ENCODE peak calls at places on chromosome 21, in four cellular contexts. J is GM12878, Z is HepG2, V is K562. F is an unnamed sample.

GRCh38 chr21:14306143-14306907 is 76.6 kb downstream of the HSPA13 start:
- DNase-seq in J (no peak), Z (no peak), V (peak), F (no peak)

GRCh38 chr21:39579734-39580332 is 32.9 kb upstream of the B3GALT5 start:
- DNase-seq in J (no peak), Z (no peak), V (no peak), F (no peak)

GRCh38 chr21:26374817-26375216 is 198.3 kb downstream of the CYYR1 start:
- DNase-seq in J (no peak), Z (no peak), V (no peak), F (no peak)

GRCh38 chr21:34801519-34802132 is 132.8 kb downstream of the CLIC6 start:
- DNase-seq in J (no peak), Z (no peak), V (peak), F (no peak)

GRCh38 chr21:26883768-26884167 is 38.6 kb upstream of the ADAMTS1 start:
- DNase-seq in J (no peak), Z (no peak), V (no peak), F (no peak)

GRCh38 chr21:33268736-33269441 is 2.7 kb downstream of the IL10RB start:
- DNase-seq in J (peak), Z (peak), V (no peak), F (no peak)

GRCh38 chr21:37631319-37632117 is 264.9 kb downstream of the DYRK1A start:
- DNase-seq in J (peak), Z (no peak), V (no peak), F (no peak)

GRCh38 chr21:33025106-33025470 is 647 bp upstream of the OLIG2 start:
- DNase-seq in J (no peak), Z (no peak), V (no peak), F (peak)

GRCh38 chr21:33019885-33020557 is 5.7 kb upstream of the OLIG2 start:
- DNase-seq in J (no peak), Z (no peak), V (no peak), F (no peak)

GRCh38 chr21:37921091-37921490 is 4.8 kb upstream of the KCNJ6 start:
- DNase-seq in J (no peak), Z (no peak), V (no peak), F (no peak)

GRCh38 chr21:46000731-46001641 is 19.4 kb downstream of the COL6A1 start:
- DNase-seq in J (no peak), Z (no peak), V (no peak), F (no peak)

GRCh38 chr21:29187939-29188338 is 57.5 kb downstream of the MAP3K7CL start:
- DNase-seq in J (no peak), Z (peak), V (no peak), F (no peak)

GRCh38 chr21:28283652-28284490 is 708.8 kb downstream of the LTN1 start:
- DNase-seq in J (no peak), Z (peak), V (no peak), F (no peak)

GRCh38 chr21:38531610-38532009 is 33.3 kb upstream of the ERG start:
- DNase-seq in J (no peak), Z (no peak), V (no peak), F (no peak)

GRCh38 chr21:38869946-38870345 is 64.2 kb downstream of the ETS2 start:
- DNase-seq in J (no peak), Z (peak), V (no peak), F (peak)

GRCh38 chr21:45075606-45076244 is 1.3 kb downstream of the ADARB1 start:
- DNase-seq in J (no peak), Z (no peak), V (no peak), F (no peak)

GRCh38 chr21:37871121-37871862 is 45.0 kb downstream of the KCNJ6 start:
- DNase-seq in J (no peak), Z (no peak), V (no peak), F (no peak)

GRCh38 chr21:37264808-37265207 is 2.3 kb downstream of the VPS26C start:
- DNase-seq in J (no peak), Z (no peak), V (peak), F (no peak)

GRCh38 chr21:33993286-33994231 is 78.0 kb upstream of the ATP5PO start:
- DNase-seq in J (no peak), Z (no peak), V (no peak), F (no peak)

GRCh38 chr21:45253180-45253579 is 34.5 kb downstream of the POFUT2 start:
- DNase-seq in J (no peak), Z (no peak), V (no peak), F (no peak)

GRCh38 chr21:46557919-46558392 is 46.9 kb downstream of the S100B start:
- DNase-seq in J (no peak), Z (no peak), V (no peak), F (no peak)

GRCh38 chr21:16304700-16305099 is 574.9 kb downstream of the USP25 start:
- DNase-seq in J (no peak), Z (no peak), V (no peak), F (no peak)

GRCh38 chr21:38806942-38807284 is 1.2 kb downstream of the ETS2 start:
- DNase-seq in J (no peak), Z (no peak), V (peak), F (no peak)

GRCh38 chr21:46509760-46510159 is 51.1 kb downstream of the DIP2A start:
- DNase-seq in J (no peak), Z (peak), V (no peak), F (no peak)

GRCh38 chr21:36135391-36136094 is 664 bp downstream of the CBR3 start:
- DNase-seq in J (no peak), Z (no peak), V (no peak), F (peak)

GRCh38 chr21:42555756-42556438 is 42.2 kb downstream of the SLC37A1 start:
- DNase-seq in J (no peak), Z (no peak), V (no peak), F (no peak)

GRCh38 chr21:24941316-24942185 is 665.7 kb downstream of the MRPL39 start:
- DNase-seq in J (no peak), Z (no peak), V (no peak), F (no peak)

GRCh38 chr21:45294509-45295291 is 7.0 kb upstream of the POFUT2 start:
- DNase-seq in J (no peak), Z (no peak), V (peak), F (peak)

GRCh38 chr21:45386336-45386727 is 18.6 kb upstream of the COL18A1 start:
- DNase-seq in J (no peak), Z (no peak), V (no peak), F (no peak)

GRCh38 chr21:42286416-42286815 is 28.8 kb downstream of the TFF3 start:
- DNase-seq in J (no peak), Z (no peak), V (no peak), F (no peak)

GRCh38 chr21:36859744-36860501 is 106.5 kb downstream of the HLCS start:
- DNase-seq in J (no peak), Z (peak), V (peak), F (peak)

GRCh38 chr21:37866027-37866426 is 50.2 kb downstream of the KCNJ6 start:
- DNase-seq in J (no peak), Z (no peak), V (no peak), F (no peak)

DNA sequence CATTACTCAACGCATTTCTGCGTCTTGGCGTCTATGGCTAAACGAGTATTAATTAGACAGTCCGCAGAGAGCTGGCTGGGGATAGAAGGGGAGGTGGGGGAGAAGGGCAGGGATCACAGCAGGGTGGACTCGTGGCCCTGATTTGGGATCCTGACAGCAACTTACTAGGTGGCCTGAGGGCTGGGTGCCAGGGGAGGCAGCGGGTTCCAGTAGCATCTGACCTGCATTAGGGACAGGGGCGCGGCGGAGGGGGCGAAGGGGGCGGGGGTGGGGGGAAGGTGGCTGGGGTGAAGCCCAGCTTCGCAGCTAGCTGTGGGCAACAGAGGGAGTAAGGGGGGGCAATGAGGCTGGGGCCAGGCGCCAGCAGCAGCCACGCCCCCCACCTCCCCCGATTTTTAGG is 1.0 kb upstream of the BACE2 start:
- DNase-seq in J (no peak), Z (no peak), V (no peak), F (no peak)
- TF ChIP-seq SP1 in J (no peak), Z (no peak), V (no peak), F (no peak)

GRCh38 chr21:43866659-43867331 is 1.8 kb downstream of the AGPAT3 start:
- DNase-seq in J (peak), Z (peak), V (peak), F (no peak)
- TF ChIP-seq BHLHE40 in J (peak), Z (peak), V (no peak), F (no peak)

GRCh38 chr21:18369115-18369514 is 34.5 kb downstream of the TMPRSS15 start:
- DNase-seq in J (no peak), Z (peak), V (no peak), F (peak)

GRCh38 chr21:18370292-18370691 is 33.3 kb downstream of the TMPRSS15 start:
- DNase-seq in J (no peak), Z (no peak), V (no peak), F (no peak)

GRCh38 chr21:18373631-18374030 is 30.0 kb downstream of the TMPRSS15 start:
- DNase-seq in J (no peak), Z (no peak), V (no peak), F (no peak)

DNA sequence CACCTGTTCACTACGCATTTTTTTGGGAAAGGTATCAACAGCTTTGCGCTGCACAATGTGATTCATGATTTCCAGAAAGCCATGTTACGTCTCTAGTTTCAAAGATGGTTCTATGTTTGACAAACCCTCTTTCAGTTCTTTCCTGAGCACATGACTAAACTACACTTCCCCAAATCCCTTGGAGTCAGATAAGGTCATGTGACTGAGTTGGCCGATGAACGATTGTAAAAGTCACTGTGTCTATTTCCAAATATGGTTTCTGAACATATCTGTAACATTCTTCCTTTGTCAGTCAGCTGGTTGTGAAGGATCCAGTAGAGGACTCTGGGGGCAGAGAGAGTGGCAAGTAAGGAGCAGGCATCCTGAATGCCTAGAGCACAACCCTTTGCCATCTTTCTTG is 35.4 kb downstream of the TMPRSS15 start:
- DNase-seq in J (no peak), Z (no peak), V (no peak), F (no peak)
- TF ChIP-seq FOXM1 in J (no peak), Z (no peak), V (no peak), F (no peak)

GRCh38 chr21:31343680-31344480 is at the start of gene TIAM1:
- DNase-seq in J (no peak), Z (no peak), V (no peak), F (peak)
- TF ChIP-seq SP1 in J (no peak), Z (no peak), V (no peak), F (no peak)

DNA sequence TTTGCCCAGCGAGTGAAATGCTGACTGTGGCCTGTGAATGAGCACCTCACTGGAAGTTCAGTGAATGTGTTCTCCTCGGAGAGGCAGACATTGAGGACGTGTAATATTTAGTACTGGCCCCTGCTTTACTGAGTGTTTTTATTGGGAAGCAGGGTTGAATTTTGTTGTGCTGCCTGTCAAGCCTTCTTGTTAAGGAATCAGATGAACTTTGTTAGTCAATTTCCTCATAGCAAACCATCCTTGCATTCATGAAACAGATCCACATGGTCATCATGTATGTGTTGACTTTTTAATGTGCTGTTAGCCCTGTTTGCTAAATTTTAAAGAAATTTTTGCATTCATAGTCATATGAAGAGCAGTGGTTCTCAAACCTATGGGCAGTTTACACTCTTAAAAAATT is 47.9 kb downstream of the AGPAT3 start:
- DNase-seq in J (no peak), Z (no peak), V (no peak), F (no peak)
- TF ChIP-seq BHLHE40 in J (no peak), Z (no peak), V (no peak), F (no peak)

F was measured in HEK293T.